ENCODE peak calls at places on chromosomes 16 and 17, in six cellular contexts. One of them, this sample, is unnamed.

GRCh38 chr16:29009050-29009837 is 24.4 kb downstream of the LAT start:
- DNase-seq in caudate nucleus: no peak
- DNase-seq in A549: no peak
- DNase-seq in astrocyte of the hippocampus: no peak
- DNase-seq in renal cortical epithelial cell: no peak
- DNase-seq in sigmoid colon: no peak
- DNase-seq in this sample: no peak

GRCh38 chr17:27754549-27754948 is 45.8 kb downstream of the NOS2 start:
- DNase-seq in caudate nucleus: no peak
- DNase-seq in A549: no peak
- DNase-seq in astrocyte of the hippocampus: no peak
- DNase-seq in renal cortical epithelial cell: no peak
- DNase-seq in sigmoid colon: no peak
- DNase-seq in this sample: no peak

GRCh38 chr17:77425791-77426641 is 285.2 kb downstream of the SEC14L1 start:
- DNase-seq in caudate nucleus: no peak
- DNase-seq in A549: peak; percentile 97
- DNase-seq in astrocyte of the hippocampus: peak; percentile 93
- DNase-seq in renal cortical epithelial cell: peak; percentile 68
- DNase-seq in sigmoid colon: peak; percentile 98
- DNase-seq in this sample: no peak

GRCh38 chr17:38585805-38586529 is 19.8 kb downstream of the SRCIN1 start:
- DNase-seq in caudate nucleus: no peak
- DNase-seq in A549: no peak
- DNase-seq in astrocyte of the hippocampus: no peak
- DNase-seq in renal cortical epithelial cell: no peak
- DNase-seq in sigmoid colon: no peak
- DNase-seq in this sample: no peak

GRCh38 chr17:43734376-43734775 is 24.2 kb downstream of the SOST start:
- DNase-seq in caudate nucleus: no peak
- DNase-seq in A549: no peak
- DNase-seq in astrocyte of the hippocampus: peak; percentile 93
- DNase-seq in renal cortical epithelial cell: peak; percentile 45
- DNase-seq in sigmoid colon: no peak
- DNase-seq in this sample: no peak

GRCh38 chr17:3947318-3947810 is 16.9 kb downstream of the ATP2A3 start:
- DNase-seq in caudate nucleus: no peak
- DNase-seq in A549: no peak
- DNase-seq in astrocyte of the hippocampus: no peak
- DNase-seq in renal cortical epithelial cell: no peak
- DNase-seq in sigmoid colon: no peak
- DNase-seq in this sample: no peak

GRCh38 chr17:7367918-7368596 is 12.8 kb upstream of the TNK1 start:
- DNase-seq in caudate nucleus: no peak
- DNase-seq in A549: no peak
- DNase-seq in astrocyte of the hippocampus: no peak
- DNase-seq in renal cortical epithelial cell: no peak
- DNase-seq in sigmoid colon: no peak
- DNase-seq in this sample: no peak

GRCh38 chr17:39110435-39111136 is 40.9 kb downstream of the PLXDC1 start:
- DNase-seq in caudate nucleus: no peak
- DNase-seq in A549: no peak
- DNase-seq in astrocyte of the hippocampus: no peak
- DNase-seq in renal cortical epithelial cell: peak; percentile 19
- DNase-seq in sigmoid colon: no peak
- DNase-seq in this sample: no peak

GRCh38 chr17:40303009-40303657 is 5.8 kb upstream of the RARA start:
- DNase-seq in caudate nucleus: no peak
- DNase-seq in A549: peak; percentile 78
- DNase-seq in astrocyte of the hippocampus: peak; percentile 84
- DNase-seq in renal cortical epithelial cell: peak; percentile 64
- DNase-seq in sigmoid colon: no peak
- DNase-seq in this sample: peak; percentile 40

This sample was measured in amniotic stem cell.